ENCODE peak calls at places on chromosomes 5 and 9, in four cellular contexts. S is heart left ventricle; L is central memory CD8-positive, alpha-beta T cell; N is stimulated activated naive CD8-positive, alpha-beta T cell treated with anti-CD3 and anti-CD28 coated beads, Interleukin-15, Interleukin-2, amounts not matched to agents 100 U/mL and 50 U/mL, for 24 hours. D is an unnamed sample.

GRCh38 chr9:36149197-36149596 is 12.7 kb downstream of the GLIPR2 start:
- ATAC-seq in S (no peak), L (no peak), N (no peak), D (no peak)

GRCh38 chr9:86718373-86718772 is 228.9 kb downstream of the GAS1 start:
- ATAC-seq in S (peak; percentile 26), L (no peak), N (no peak), D (no peak)

GRCh38 chr5:159601216-159601615 is 270.9 kb upstream of the IL12B start:
- ATAC-seq in S (no peak), L (no peak), N (no peak), D (peak; percentile 19)

GRCh38 chr5:55070969-55071368 is 31.5 kb upstream of the GZMA start:
- ATAC-seq in S (no peak), L (no peak), N (peak; percentile 32), D (peak; percentile 41)

GRCh38 chr5:95884021-95884333 is 61.5 kb upstream of the GLRX start:
- ATAC-seq in S (no peak), L (no peak), N (peak; percentile 40), D (peak; percentile 48)

GRCh38 chr5:10018670-10019069 is 231.0 kb downstream of the ATPSCKMT start:
- ATAC-seq in S (no peak), L (no peak), N (no peak), D (no peak)

GRCh38 chr5:122585111-122585415 is 189.8 kb upstream of the SNX2 start:
- ATAC-seq in S (no peak), L (no peak), N (no peak), D (no peak)

GRCh38 chr5:57442080-57442839 is 40.4 kb downstream of the ACTBL2 start:
- ATAC-seq in S (no peak), L (no peak), N (no peak), D (peak; percentile 81)

GRCh38 chr5:80284720-80285119 is 28.9 kb upstream of the SERINC5 start:
- ATAC-seq in S (no peak), L (peak; percentile 24), N (peak; percentile 83), D (peak; percentile 80)

GRCh38 chr5:34682926-34683623 is 26.9 kb downstream of the RAI14 start:
- ATAC-seq in S (no peak), L (no peak), N (no peak), D (no peak)

GRCh38 chr9:96139592-96140251 is 162.3 kb downstream of the HSD17B3 start:
- ATAC-seq in S (no peak), L (no peak), N (no peak), D (no peak)

GRCh38 chr5:113204525-113205161 is 228.0 kb downstream of the DCP2 start:
- ATAC-seq in S (no peak), L (no peak), N (no peak), D (no peak)

GRCh38 chr9:89000281-89000875 is 9.1 kb downstream of the S1PR3 start:
- ATAC-seq in S (no peak), L (no peak), N (no peak), D (no peak)

GRCh38 chr9:36603006-36603405 is 30.3 kb downstream of the MELK start:
- ATAC-seq in S (no peak), L (no peak), N (no peak), D (peak; percentile 65)

D was measured in activated T-helper 17 cell treated with anti-CD3 and anti-CD28 coated beads, Interleukin-2, amount 50 U/mL, for 72 hours.